ENCODE peak calls at places on chromosomes 7 and 10, in nine cellular contexts. M is PC-9, V is HCT116, S is MM.1S, N is neural progenitor cell, I is IMR-90, Y is GM23248, H is PC-3, E is mesenchymal stem cell. L is an unnamed sample.

GRCh38 chr7:44963526-44964290 is 15.1 kb downstream of the MYO1G start:
- DNase-seq in I (no peak), S (no peak), E (no peak), V (no peak), H (no peak), N (no peak), Y (no peak), M (no peak), L (no peak)

GRCh38 chr7:55534262-55534915 is 37.9 kb downstream of the VOPP1 start:
- DNase-seq in V (no peak), M (peak; percentile 100), S (peak; percentile 95), H (peak; percentile 76), E (peak; percentile 78), I (peak; percentile 81), N (no peak), Y (peak; percentile 84), L (peak; percentile 96)

GRCh38 chr7:13282377-13282980 is 595.0 kb downstream of the ARL4A start:
- DNase-seq in V (peak; percentile 35), N (peak; percentile 5), S (peak; percentile 25), Y (peak; percentile 73), I (peak; percentile 54), H (peak; percentile 57), E (peak; percentile 52), M (no peak), L (peak; percentile 4)

GRCh38 chr7:139121-139520 is 53.2 kb upstream of the FAM20C start:
- DNase-seq in M (no peak), E (no peak), N (peak; percentile 23), Y (no peak), H (no peak), V (no peak), I (no peak), S (no peak), L (no peak)

GRCh38 chr10:35843524-35844171 is 201.6 kb upstream of the FZD8 start:
- DNase-seq in N (peak; percentile 21), V (no peak), E (peak; percentile 5), H (no peak), I (no peak), M (no peak), S (no peak), Y (no peak), L (no peak)

GRCh38 chr10:95567903-95568630 is 6.9 kb upstream of the SORBS1 start:
- DNase-seq in H (peak; percentile 26), I (no peak), M (no peak), Y (peak; percentile 24), E (no peak), N (no peak), S (no peak), V (no peak), L (no peak)

GRCh38 chr10:124320778-124321432 is 97.8 kb downstream of the OAT start:
- DNase-seq in V (no peak), N (peak; percentile 11), Y (no peak), S (no peak), E (no peak), I (no peak), M (no peak), H (no peak), L (no peak)

GRCh38 chr7:113159746-113160339 is 41.5 kb upstream of the SMIM30 start:
- DNase-seq in I (peak; percentile 45), S (peak; percentile 42), E (peak; percentile 1), V (peak; percentile 39), H (peak; percentile 38), M (no peak), N (peak; percentile 63), Y (peak; percentile 66), L (peak; percentile 41)

GRCh38 chr10:124357583-124357930 is 61.2 kb downstream of the OAT start:
- DNase-seq in V (no peak), N (no peak), I (no peak), M (no peak), H (no peak), Y (no peak), E (no peak), S (no peak), L (no peak)

GRCh38 chr10:63171255-63171654 is 38.1 kb downstream of the NRBF2 start:
- DNase-seq in M (no peak), E (no peak), H (no peak), Y (no peak), I (no peak), N (no peak), S (no peak), V (no peak), L (no peak)

GRCh38 chr10:118340486-118340885 is 1.6 kb downstream of the FAM204A start:
- DNase-seq in N (no peak), E (no peak), S (no peak), I (no peak), M (no peak), Y (no peak), V (no peak), H (no peak), L (peak; percentile 55)

GRCh38 chr7:131040467-131040932 is 287.2 kb upstream of the MKLN1 start:
- DNase-seq in I (peak; percentile 77), V (peak; percentile 73), S (peak; percentile 71), M (peak; percentile 77), N (peak; percentile 80), E (peak; percentile 76), Y (peak; percentile 78), H (peak; percentile 79), L (peak; percentile 53)

GRCh38 chr10:118823256-118823907 is 68.6 kb upstream of the CACUL1 start:
- DNase-seq in I (no peak), M (no peak), S (no peak), V (no peak), H (no peak), Y (no peak), N (no peak), E (no peak), L (no peak)

GRCh38 chr7:116249969-116250553 is 39.7 kb downstream of the TES start:
- DNase-seq in Y (peak; percentile 62), H (peak; percentile 65), M (peak; percentile 36), I (peak; percentile 58), E (peak; percentile 66), N (peak; percentile 46), V (peak; percentile 52), S (peak; percentile 34), L (no peak)

GRCh38 chr10:7082967-7083366 is 327.9 kb downstream of the SFMBT2 start:
- DNase-seq in S (no peak), M (no peak), I (peak; percentile 12), V (no peak), Y (no peak), H (no peak), N (peak; percentile 56), E (peak; percentile 11), L (no peak)

GRCh38 chr7:98899816-98900215 is 21.5 kb downstream of the TRRAP start:
- DNase-seq in Y (no peak), I (no peak), V (no peak), S (no peak), M (no peak), N (no peak), E (no peak), H (no peak), L (no peak)

GRCh38 chr7:27147211-27148030 is at the start of gene HOXA6:
- DNase-seq in S (no peak), V (no peak), Y (peak; percentile 72), M (peak; percentile 48), I (peak; percentile 67), N (no peak), H (peak; percentile 74), E (no peak), L (no peak)

GRCh38 chr7:144908324-144908723 is 72.5 kb upstream of the TPK1 start:
- DNase-seq in H (no peak), I (no peak), S (no peak), E (no peak), N (no peak), V (no peak), Y (no peak), M (no peak), L (no peak)
- H2AFZ ChIP-seq in H (no peak overlapping the region), I (no peak overlapping the region), S (no peak overlapping the region), E (no peak overlapping the region), N (no peak overlapping the region), V (no peak overlapping the region), Y (no peak overlapping the region), M (no peak overlapping the region), L (no peak overlapping the region)

DNA sequence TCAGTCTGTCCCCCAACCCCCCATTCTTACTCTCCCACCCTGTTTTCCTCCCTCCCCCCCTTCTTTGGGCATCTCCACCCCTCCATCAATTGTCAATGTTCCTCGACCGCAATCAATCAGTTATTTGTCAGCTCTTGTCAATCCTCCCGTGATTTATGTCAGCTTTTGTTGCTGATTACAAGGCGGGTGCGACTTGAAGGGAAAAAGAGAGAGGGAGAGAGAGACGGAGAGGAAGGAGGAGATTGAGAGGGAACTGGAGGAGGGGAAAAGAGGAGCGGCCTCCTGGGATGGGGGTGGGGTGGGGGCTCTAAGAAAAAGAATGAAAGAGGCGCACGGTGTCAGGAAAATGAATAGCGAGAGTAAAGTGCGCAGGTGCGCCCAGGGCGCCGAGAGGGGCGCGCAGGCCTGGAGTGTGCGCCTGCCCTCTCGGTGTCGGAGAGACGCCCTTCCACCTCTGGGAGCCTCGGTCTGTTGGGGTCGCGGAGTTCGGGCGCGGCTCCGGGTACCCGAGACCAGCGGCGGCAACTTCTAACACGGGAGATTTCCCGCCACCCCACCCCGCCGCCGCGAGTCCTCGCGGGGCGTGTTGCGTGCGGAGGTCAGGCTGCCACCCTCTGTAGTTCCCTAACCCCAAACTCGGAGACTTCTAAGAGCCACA is 1.1 kb upstream of the ZNF503 start:
- DNase-seq in V (no peak), I (no peak), M (peak; percentile 46), E (no peak), S (peak; percentile 45), H (peak; percentile 91), Y (peak; percentile 60), N (peak; percentile 76), L (no peak)
- H2AFZ ChIP-seq in V (peak overlapping the region; percentile 88), I (peak overlapping the region; percentile 99), M (peak overlapping the region; percentile 84), E (no peak overlapping the region), S (peak overlapping the region; percentile 80), H (peak overlapping the region; percentile 89), Y (peak overlapping the region; percentile 93), N (no peak overlapping the region), L (no peak overlapping the region)

GRCh38 chr7:16644987-16645592 is 464 bp downstream of the ANKMY2 start:
- DNase-seq in Y (peak; percentile 66), N (peak; percentile 75), M (no peak), S (no peak), H (no peak), V (no peak), E (peak; percentile 57), I (no peak), L (peak; percentile 24)
- H2AFZ ChIP-seq in Y (peak overlapping the region; percentile 95), N (peak overlapping the region; percentile 75), M (peak overlapping the region; percentile 98), S (peak overlapping the region; percentile 95), H (peak overlapping the region; percentile 91), V (peak overlapping the region; percentile 66), E (peak overlapping the region; percentile 66), I (peak overlapping the region; percentile 90), L (peak overlapping the region; percentile 92)

GRCh38 chr7:32952876-32953275 is 4.4 kb upstream of the FKBP9 start:
- DNase-seq in V (no peak), M (no peak), S (no peak), E (no peak), N (no peak), I (no peak), H (no peak), Y (no peak), L (no peak)

GRCh38 chr7:32957326-32958045 is at the start of gene FKBP9:
- DNase-seq in I (peak; percentile 79), H (peak; percentile 90), N (peak; percentile 86), Y (peak; percentile 95), S (peak; percentile 59), E (peak; percentile 85), M (peak; percentile 77), V (no peak), L (no peak)

GRCh38 chr7:32958046-32959025 is 1.1 kb downstream of the FKBP9 start:
- DNase-seq in H (no peak), Y (peak; percentile 89), E (peak; percentile 80), S (no peak), I (peak; percentile 59), N (no peak), M (no peak), V (no peak), L (no peak)
- H2AFZ ChIP-seq in H (peak overlapping the region; percentile 100), Y (peak overlapping the region; percentile 90), E (peak overlapping the region; percentile 87), S (peak overlapping the region; percentile 95), I (peak overlapping the region; percentile 99), N (peak overlapping the region; percentile 91), M (peak overlapping the region; percentile 87), V (no peak overlapping the region), L (no peak overlapping the region)